ENCODE peak calls at places on chromosomes 7 and 10, in eight cellular contexts. One of them, this sample, is unnamed.
A peak's percentile ranks its signal among the peaks of the same experiment; 100 is the strongest.

GRCh38 chr10:102616071-102616770 is 28.1 kb upstream of the TRIM8 start:
- DNase-seq in fibroblast of mammary gland: no peak
- DNase-seq in CD8-positive, alpha-beta T cell: no peak
- DNase-seq in psoas muscle: peak; percentile 93
- DNase-seq in endothelial cell of umbilical vein: no peak
- DNase-seq in WERI-Rb-1: peak; percentile 89
- DNase-seq in NT2/D1: no peak
- DNase-seq in Panc1: no peak
- DNase-seq in this sample: no peak

GRCh38 chr7:124702385-124702784 is 63.2 kb downstream of the GPR37 start:
- DNase-seq in fibroblast of mammary gland: no peak
- DNase-seq in CD8-positive, alpha-beta T cell: no peak
- DNase-seq in psoas muscle: no peak
- DNase-seq in endothelial cell of umbilical vein: no peak
- DNase-seq in WERI-Rb-1: no peak
- DNase-seq in NT2/D1: no peak
- DNase-seq in Panc1: no peak
- DNase-seq in this sample: no peak

GRCh38 chr10:21526184-21526951 is 886 bp upstream of the SKIDA1 start:
- DNase-seq in fibroblast of mammary gland: peak; percentile 80
- DNase-seq in CD8-positive, alpha-beta T cell: peak; percentile 75
- DNase-seq in psoas muscle: peak; percentile 91
- DNase-seq in endothelial cell of umbilical vein: peak; percentile 70
- DNase-seq in WERI-Rb-1: no peak
- DNase-seq in NT2/D1: no peak
- DNase-seq in Panc1: no peak
- DNase-seq in this sample: peak; percentile 84

GRCh38 chr10:95478935-95479334 is 82.2 kb downstream of the SORBS1 start:
- DNase-seq in fibroblast of mammary gland: peak; percentile 23
- DNase-seq in CD8-positive, alpha-beta T cell: no peak
- DNase-seq in psoas muscle: peak; percentile 56
- DNase-seq in endothelial cell of umbilical vein: peak; percentile 36
- DNase-seq in WERI-Rb-1: no peak
- DNase-seq in NT2/D1: no peak
- DNase-seq in Panc1: no peak
- DNase-seq in this sample: peak; percentile 40

GRCh38 chr7:114703677-114704076 is 218.2 kb upstream of the MDFIC start:
- DNase-seq in fibroblast of mammary gland: peak; percentile 43
- DNase-seq in CD8-positive, alpha-beta T cell: no peak
- DNase-seq in psoas muscle: no peak
- DNase-seq in endothelial cell of umbilical vein: peak; percentile 3
- DNase-seq in WERI-Rb-1: no peak
- DNase-seq in NT2/D1: no peak
- DNase-seq in Panc1: no peak
- DNase-seq in this sample: peak; percentile 8

GRCh38 chr10:9211228-9211627 is 1156.7 kb downstream of the GATA3 start:
- DNase-seq in fibroblast of mammary gland: no peak
- DNase-seq in CD8-positive, alpha-beta T cell: no peak
- DNase-seq in psoas muscle: no peak
- DNase-seq in endothelial cell of umbilical vein: peak; percentile 18
- DNase-seq in WERI-Rb-1: no peak
- DNase-seq in NT2/D1: no peak
- DNase-seq in Panc1: no peak
- DNase-seq in this sample: peak; percentile 25

GRCh38 chr10:69215405-69216176 is 4.5 kb upstream of the HKDC1 start:
- DNase-seq in fibroblast of mammary gland: no peak
- DNase-seq in CD8-positive, alpha-beta T cell: no peak
- DNase-seq in psoas muscle: no peak
- DNase-seq in endothelial cell of umbilical vein: peak; percentile 48
- DNase-seq in WERI-Rb-1: no peak
- DNase-seq in NT2/D1: no peak
- DNase-seq in Panc1: no peak
- DNase-seq in this sample: no peak

GRCh38 chr10:99331207-99331803 is 2.1 kb downstream of the CNNM1 start:
- DNase-seq in fibroblast of mammary gland: peak; percentile 16
- DNase-seq in CD8-positive, alpha-beta T cell: no peak
- DNase-seq in psoas muscle: no peak
- DNase-seq in endothelial cell of umbilical vein: no peak
- DNase-seq in WERI-Rb-1: peak; percentile 36
- DNase-seq in NT2/D1: no peak
- DNase-seq in Panc1: no peak
- DNase-seq in this sample: peak; percentile 61

GRCh38 chr10:34731885-34732701 is 83.0 kb downstream of the PARD3 start:
- DNase-seq in fibroblast of mammary gland: peak; percentile 70
- DNase-seq in CD8-positive, alpha-beta T cell: no peak
- DNase-seq in psoas muscle: no peak
- DNase-seq in endothelial cell of umbilical vein: peak; percentile 89
- DNase-seq in WERI-Rb-1: no peak
- DNase-seq in NT2/D1: no peak
- DNase-seq in Panc1: no peak
- DNase-seq in this sample: peak; percentile 74

GRCh38 chr7:2820508-2820934 is 23.6 kb downstream of the GNA12 start:
- DNase-seq in fibroblast of mammary gland: peak; percentile 98
- DNase-seq in CD8-positive, alpha-beta T cell: no peak
- DNase-seq in psoas muscle: peak; percentile 84
- DNase-seq in endothelial cell of umbilical vein: peak; percentile 75
- DNase-seq in WERI-Rb-1: no peak
- DNase-seq in NT2/D1: no peak
- DNase-seq in Panc1: peak; percentile 82
- DNase-seq in this sample: peak; percentile 94

GRCh38 chr7:3037259-3037658 is 6.4 kb downstream of the CARD11 start:
- DNase-seq in fibroblast of mammary gland: no peak
- DNase-seq in CD8-positive, alpha-beta T cell: no peak
- DNase-seq in psoas muscle: no peak
- DNase-seq in endothelial cell of umbilical vein: no peak
- DNase-seq in WERI-Rb-1: no peak
- DNase-seq in NT2/D1: no peak
- DNase-seq in Panc1: no peak
- DNase-seq in this sample: no peak

GRCh38 chr10:17883621-17884020 is 68.1 kb upstream of the SLC39A12 start:
- DNase-seq in fibroblast of mammary gland: no peak
- DNase-seq in CD8-positive, alpha-beta T cell: no peak
- DNase-seq in psoas muscle: no peak
- DNase-seq in endothelial cell of umbilical vein: no peak
- DNase-seq in WERI-Rb-1: no peak
- DNase-seq in NT2/D1: no peak
- DNase-seq in Panc1: no peak
- DNase-seq in this sample: no peak

GRCh38 chr7:45882465-45882810 is 5.8 kb upstream of the IGFBP1 start:
- DNase-seq in fibroblast of mammary gland: no peak
- DNase-seq in CD8-positive, alpha-beta T cell: no peak
- DNase-seq in psoas muscle: no peak
- DNase-seq in endothelial cell of umbilical vein: no peak
- DNase-seq in WERI-Rb-1: no peak
- DNase-seq in NT2/D1: no peak
- DNase-seq in Panc1: no peak
- DNase-seq in this sample: no peak

GRCh38 chr10:128950159-128950956 is 516.7 kb upstream of the MGMT start:
- DNase-seq in fibroblast of mammary gland: no peak
- DNase-seq in CD8-positive, alpha-beta T cell: no peak
- DNase-seq in psoas muscle: no peak
- DNase-seq in endothelial cell of umbilical vein: no peak
- DNase-seq in WERI-Rb-1: no peak
- DNase-seq in NT2/D1: no peak
- DNase-seq in Panc1: no peak
- DNase-seq in this sample: no peak

GRCh38 chr10:120800528-120801323 is 50.4 kb upstream of the WDR11 start:
- DNase-seq in fibroblast of mammary gland: no peak
- DNase-seq in CD8-positive, alpha-beta T cell: no peak
- DNase-seq in psoas muscle: no peak
- DNase-seq in endothelial cell of umbilical vein: no peak
- DNase-seq in WERI-Rb-1: no peak
- DNase-seq in NT2/D1: peak; percentile 63
- DNase-seq in Panc1: no peak
- DNase-seq in this sample: no peak
- H3K4me3 ChIP-seq in fibroblast of mammary gland: no peak overlapping the region
- H3K4me3 ChIP-seq in CD8-positive, alpha-beta T cell: no peak overlapping the region
- H3K4me3 ChIP-seq in psoas muscle: no peak overlapping the region
- H3K4me3 ChIP-seq in endothelial cell of umbilical vein: no peak overlapping the region
- H3K4me3 ChIP-seq in WERI-Rb-1: no peak overlapping the region
- H3K4me3 ChIP-seq in NT2/D1: no peak overlapping the region
- H3K4me3 ChIP-seq in Panc1: no peak overlapping the region
- H3K4me3 ChIP-seq in this sample: no peak overlapping the region

GRCh38 chr7:70376561-70377031 is 755.3 kb upstream of the GALNT17 start:
- DNase-seq in fibroblast of mammary gland: no peak
- DNase-seq in CD8-positive, alpha-beta T cell: no peak
- DNase-seq in psoas muscle: no peak
- DNase-seq in endothelial cell of umbilical vein: no peak
- DNase-seq in WERI-Rb-1: no peak
- DNase-seq in NT2/D1: no peak
- DNase-seq in Panc1: no peak
- DNase-seq in this sample: no peak
- H3K4me3 ChIP-seq in fibroblast of mammary gland: no peak overlapping the region
- H3K4me3 ChIP-seq in CD8-positive, alpha-beta T cell: no peak overlapping the region
- H3K4me3 ChIP-seq in psoas muscle: no peak overlapping the region
- H3K4me3 ChIP-seq in endothelial cell of umbilical vein: no peak overlapping the region
- H3K4me3 ChIP-seq in WERI-Rb-1: no peak overlapping the region
- H3K4me3 ChIP-seq in NT2/D1: no peak overlapping the region
- H3K4me3 ChIP-seq in Panc1: no peak overlapping the region
- H3K4me3 ChIP-seq in this sample: no peak overlapping the region

DNA sequence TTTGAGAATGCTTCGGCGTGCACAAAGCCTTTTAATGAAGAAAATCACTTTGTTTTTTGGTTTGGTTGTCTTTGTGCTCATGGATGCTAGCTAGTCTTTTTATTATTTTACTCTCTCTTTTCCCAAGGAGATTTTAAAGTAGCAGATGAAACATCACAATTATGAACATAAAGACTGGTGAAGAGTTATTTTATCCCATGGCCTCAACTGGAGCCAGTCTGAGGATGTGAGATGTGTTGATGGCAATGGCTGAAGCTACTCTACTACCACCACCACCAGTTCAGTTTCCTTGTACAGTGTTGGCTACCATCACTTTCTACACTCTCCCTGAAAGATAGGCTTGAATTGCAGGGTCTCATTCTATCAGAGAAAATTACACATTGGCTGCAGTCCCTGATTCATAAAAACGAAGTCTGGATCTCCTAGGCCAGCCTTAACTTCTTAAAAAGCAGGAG is 494 bp upstream of the HERC4 start:
- DNase-seq in fibroblast of mammary gland: no peak
- DNase-seq in CD8-positive, alpha-beta T cell: no peak
- DNase-seq in psoas muscle: no peak
- DNase-seq in endothelial cell of umbilical vein: no peak
- DNase-seq in WERI-Rb-1: no peak
- DNase-seq in NT2/D1: no peak
- DNase-seq in Panc1: no peak
- DNase-seq in this sample: no peak
- H3K4me3 ChIP-seq in fibroblast of mammary gland: no peak overlapping the region
- H3K4me3 ChIP-seq in CD8-positive, alpha-beta T cell: peak overlapping the region; percentile 54
- H3K4me3 ChIP-seq in psoas muscle: peak overlapping the region; percentile 57
- H3K4me3 ChIP-seq in endothelial cell of umbilical vein: no peak overlapping the region
- H3K4me3 ChIP-seq in WERI-Rb-1: peak overlapping the region; percentile 34
- H3K4me3 ChIP-seq in NT2/D1: no peak overlapping the region
- H3K4me3 ChIP-seq in Panc1: peak overlapping the region; percentile 44
- H3K4me3 ChIP-seq in this sample: peak overlapping the region; percentile 57

DNA sequence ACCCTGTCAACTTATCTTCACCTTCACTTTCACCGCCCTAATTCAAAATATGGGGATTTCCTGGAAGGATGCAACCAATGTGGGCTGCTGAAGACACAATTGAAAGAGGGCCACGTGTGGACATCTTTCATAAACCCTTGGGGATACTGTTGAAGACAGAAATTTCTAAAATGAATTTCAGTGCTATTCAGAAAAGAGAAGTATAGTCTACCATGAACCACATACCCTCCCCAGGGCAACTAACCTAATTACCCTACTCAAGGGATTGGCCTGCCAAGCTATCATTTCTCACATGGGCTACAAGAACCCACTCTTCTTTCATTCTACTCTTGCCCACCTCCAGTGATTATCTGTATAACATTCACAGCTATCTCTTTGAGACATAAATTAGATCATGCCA is 226.0 kb downstream of the PHTF2 start:
- DNase-seq in fibroblast of mammary gland: no peak
- DNase-seq in CD8-positive, alpha-beta T cell: no peak
- DNase-seq in psoas muscle: no peak
- DNase-seq in endothelial cell of umbilical vein: no peak
- DNase-seq in WERI-Rb-1: no peak
- DNase-seq in NT2/D1: no peak
- DNase-seq in Panc1: no peak
- DNase-seq in this sample: no peak
- H3K4me3 ChIP-seq in fibroblast of mammary gland: no peak overlapping the region
- H3K4me3 ChIP-seq in CD8-positive, alpha-beta T cell: no peak overlapping the region
- H3K4me3 ChIP-seq in psoas muscle: no peak overlapping the region
- H3K4me3 ChIP-seq in endothelial cell of umbilical vein: no peak overlapping the region
- H3K4me3 ChIP-seq in WERI-Rb-1: no peak overlapping the region
- H3K4me3 ChIP-seq in NT2/D1: no peak overlapping the region
- H3K4me3 ChIP-seq in Panc1: no peak overlapping the region
- H3K4me3 ChIP-seq in this sample: no peak overlapping the region

DNA sequence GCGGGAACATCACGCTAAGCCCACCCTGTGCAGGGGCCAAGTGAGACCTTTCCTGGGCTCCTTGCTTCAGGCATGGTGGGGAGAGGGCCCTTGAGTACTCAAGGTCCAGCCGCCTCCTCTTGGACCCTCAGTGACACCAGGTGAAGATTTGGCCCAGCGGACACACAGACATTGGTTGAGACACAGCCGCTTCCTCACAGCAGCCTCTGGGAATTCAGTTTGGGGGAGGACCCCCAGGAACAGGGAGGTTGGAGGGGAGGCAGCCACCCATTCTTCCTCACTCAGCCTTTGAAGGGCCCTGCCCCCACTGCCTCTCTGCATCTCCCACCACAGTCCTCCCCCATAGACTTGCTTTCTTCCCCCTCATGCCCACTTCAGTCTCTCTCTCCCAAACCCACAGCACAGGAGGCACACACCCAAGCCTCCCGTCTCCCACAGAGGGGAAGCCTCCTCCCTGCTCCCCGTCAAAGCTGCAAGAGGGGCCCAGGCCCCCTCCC is 31.9 kb downstream of the ANXA8 start:
- DNase-seq in fibroblast of mammary gland: no peak
- DNase-seq in CD8-positive, alpha-beta T cell: no peak
- DNase-seq in psoas muscle: no peak
- DNase-seq in endothelial cell of umbilical vein: no peak
- DNase-seq in WERI-Rb-1: no peak
- DNase-seq in NT2/D1: no peak
- DNase-seq in Panc1: no peak
- DNase-seq in this sample: no peak
- H3K4me3 ChIP-seq in fibroblast of mammary gland: no peak overlapping the region
- H3K4me3 ChIP-seq in CD8-positive, alpha-beta T cell: no peak overlapping the region
- H3K4me3 ChIP-seq in psoas muscle: no peak overlapping the region
- H3K4me3 ChIP-seq in endothelial cell of umbilical vein: no peak overlapping the region
- H3K4me3 ChIP-seq in WERI-Rb-1: no peak overlapping the region
- H3K4me3 ChIP-seq in NT2/D1: no peak overlapping the region
- H3K4me3 ChIP-seq in Panc1: no peak overlapping the region
- H3K4me3 ChIP-seq in this sample: no peak overlapping the region

This sample was measured in GM23248.